ENCODE peak calls at places on chromosomes 4 and X, in eight cellular contexts. J is right atrium auricular region; W is EL; L is HCEC 1CT; I is heart left ventricle; P is effector memory CD4-positive, alpha-beta T cell; X is naive thymus-derived CD8-positive, alpha-beta T cell; G is H4. E is an unnamed sample.

GRCh38 chr4:77566148-77566547 is 39.5 kb upstream of the CXCL13 start:
- DNase-seq in I (no peak), L (no peak), P (no peak), J (no peak), X (no peak), W (no peak), G (no peak), E (no peak)

GRCh38 chr4:76689079-76689817 is 208.7 kb downstream of the SOWAHB start:
- DNase-seq in I (peak), P (no peak), X (no peak), J (no peak), W (peak), L (no peak), G (no peak), E (peak)

GRCh38 chrX:34578237-34578636 is 78.8 kb downstream of the TMEM47 start:
- DNase-seq in P (no peak), X (no peak), G (peak), J (no peak), L (peak), I (no peak), W (peak), E (peak)

GRCh38 chr4:70530997-70531396 is 12.6 kb downstream of the AMTN start:
- DNase-seq in W (no peak), L (no peak), J (no peak), P (no peak), G (no peak), I (no peak), X (no peak), E (no peak)

GRCh38 chrX:57932266-57932665 is 22.0 kb upstream of the ZXDA start:
- DNase-seq in P (no peak), X (no peak), L (no peak), W (no peak), I (no peak), G (no peak), J (no peak), E (no peak)

GRCh38 chr4:88189881-88190585 is 31.6 kb upstream of the ABCG2 start:
- DNase-seq in P (no peak), G (no peak), W (no peak), J (no peak), L (no peak), X (no peak), I (no peak), E (no peak)

GRCh38 chrX:3094261-3094660 is 53.0 kb downstream of the ARSF start:
- DNase-seq in W (no peak), P (no peak), G (no peak), I (no peak), X (no peak), J (no peak), L (no peak), E (no peak)

GRCh38 chr4:22203436-22204011 is 255.0 kb upstream of the KCNIP4 start:
- DNase-seq in J (no peak), P (no peak), L (no peak), G (no peak), X (no peak), W (peak), I (no peak), E (no peak)

GRCh38 chrX:119606508-119607389 is 525 bp upstream of the NKRF start:
- DNase-seq in X (no peak), I (no peak), W (no peak), G (no peak), P (no peak), J (no peak), L (no peak), E (peak)

GRCh38 chrX:47748576-47748975 is 88.1 kb upstream of the ZNF81 start:
- DNase-seq in W (peak), J (no peak), G (no peak), L (peak), I (no peak), X (no peak), P (no peak), E (peak)

GRCh38 chrX:130340271-130340670 is 552 bp downstream of the SLC25A14 start:
- DNase-seq in G (no peak), I (no peak), J (no peak), X (no peak), L (no peak), W (no peak), P (no peak), E (no peak)

GRCh38 chr4:113300384-113301011 is 251.0 kb downstream of the ANK2 start:
- DNase-seq in P (no peak), I (no peak), X (no peak), J (peak), W (peak), L (peak), G (peak), E (peak)

GRCh38 chrX:139267858-139268257 is 262.7 kb upstream of the F9 start:
- DNase-seq in P (no peak), X (no peak), L (no peak), I (no peak), J (no peak), G (no peak), W (no peak), E (no peak)

GRCh38 chr4:151485541-151486131 is 76.7 kb downstream of the FHIP1A start:
- DNase-seq in L (no peak), X (no peak), I (no peak), P (no peak), J (no peak), G (peak), W (peak), E (no peak)

GRCh38 chrX:115642304-115642703 is 81.3 kb downstream of the PLS3 start:
- DNase-seq in W (no peak), P (no peak), G (no peak), I (no peak), J (no peak), L (no peak), X (no peak), E (no peak)

GRCh38 chr4:170089274-170089742 is 448 bp downstream of the AADAT start:
- DNase-seq in J (no peak), W (peak), I (no peak), P (no peak), L (peak), G (peak), X (no peak), E (peak)

GRCh38 chr4:40520533-40520932 is 109.1 kb downstream of the RBM47 start:
- DNase-seq in P (no peak), X (no peak), W (no peak), L (no peak), G (no peak), J (no peak), I (no peak), E (no peak)

GRCh38 chr4:61505773-61506640 is 305.9 kb downstream of the ADGRL3 start:
- DNase-seq in X (no peak), L (no peak), P (no peak), J (no peak), I (no peak), W (no peak), G (no peak), E (no peak)

GRCh38 chrX:18886005-18886343 is 97.9 kb downstream of the PHKA2 start:
- DNase-seq in J (no peak), W (no peak), P (no peak), I (no peak), X (no peak), L (no peak), G (no peak), E (no peak)

GRCh38 chr4:141686146-141686775 is 49.9 kb downstream of the IL15 start:
- DNase-seq in J (no peak), I (no peak), X (no peak), W (peak), P (no peak), L (peak), G (peak), E (no peak)

GRCh38 chr4:124712417-124713212 is at the start of gene ANKRD50:
- DNase-seq in W (peak), I (peak), J (peak), P (peak), X (peak), L (peak), G (peak), E (peak)

GRCh38 chrX:39821709-39822095 is 276.1 kb downstream of the BCOR start:
- DNase-seq in L (no peak), I (no peak), X (no peak), J (no peak), P (no peak), G (no peak), W (no peak), E (peak)

GRCh38 chr4:10458190-10458589 is 964 bp upstream of the ZNF518B start:
- DNase-seq in I (no peak), J (no peak), L (no peak), W (no peak), G (no peak), X (no peak), P (no peak), E (no peak)

GRCh38 chr4:78039678-78040077 is 17.4 kb upstream of the FRAS1 start:
- DNase-seq in J (no peak), P (no peak), L (no peak), G (no peak), W (no peak), X (no peak), I (no peak), E (no peak)

GRCh38 chr4:139229534-139230039 is 50.4 kb downstream of the MGARP start:
- DNase-seq in P (no peak), W (peak), L (peak), I (no peak), J (no peak), X (no peak), G (peak), E (peak)

GRCh38 chrX:71251456-71251973 is 2.4 kb downstream of the ZMYM3 start:
- DNase-seq in J (no peak), G (no peak), W (no peak), X (no peak), L (no peak), P (no peak), I (no peak), E (no peak)

GRCh38 chrX:153597351-153597750 is 1.6 kb downstream of the CCNQ start:
- DNase-seq in I (no peak), X (no peak), J (no peak), G (no peak), W (no peak), L (no peak), P (no peak), E (no peak)

GRCh38 chr4:3440979-3441500 is 728 bp upstream of the HGFAC start:
- DNase-seq in G (no peak), L (no peak), J (no peak), W (peak), P (no peak), X (no peak), I (peak), E (peak)

GRCh38 chr4:32161382-32161781 is 1441.2 kb downstream of the PCDH7 start:
- DNase-seq in P (no peak), L (no peak), J (no peak), I (no peak), W (no peak), G (peak), X (no peak), E (no peak)

GRCh38 chrX:9062621-9063020 is 28.7 kb upstream of the FAM9B start:
- DNase-seq in L (no peak), W (no peak), P (no peak), G (no peak), X (no peak), I (no peak), J (no peak), E (no peak)

GRCh38 chrX:44705817-44706551 is 137.8 kb upstream of the DUSP21 start:
- DNase-seq in J (no peak), G (no peak), W (peak), I (no peak), X (no peak), L (no peak), P (no peak), E (no peak)

GRCh38 chr4:186392017-186392416 is 126.0 kb downstream of the F11 start:
- DNase-seq in J (no peak), G (no peak), P (no peak), W (no peak), X (no peak), I (no peak), L (no peak), E (no peak)

GRCh38 chr4:80101768-80102116 is 28.7 kb upstream of the ANTXR2 start:
- DNase-seq in W (no peak), X (no peak), G (no peak), P (no peak), J (no peak), I (no peak), L (peak), E (no peak)

GRCh38 chr4:53951414-53951813 is 113.0 kb downstream of the CHIC2 start:
- DNase-seq in L (no peak), X (no peak), J (no peak), W (no peak), G (no peak), P (no peak), I (no peak), E (no peak)

GRCh38 chrX:26783512-26784225 is 567.7 kb downstream of the MAGEB5 start:
- DNase-seq in L (no peak), W (no peak), J (no peak), X (no peak), I (no peak), G (peak), P (no peak), E (peak)

GRCh38 chrX:76253432-76253831 is 80.6 kb downstream of the PBDC1 start:
- DNase-seq in P (peak), G (peak), I (no peak), J (no peak), W (peak), L (peak), X (peak), E (peak)

GRCh38 chr4:183333202-183333601 is 11.0 kb upstream of the CLDN24 start:
- DNase-seq in J (no peak), X (no peak), G (no peak), P (no peak), L (no peak), W (no peak), I (no peak), E (no peak)

GRCh38 chr4:69546121-69546520 is 50.4 kb upstream of the UGT2B4 start:
- DNase-seq in W (no peak), L (no peak), J (no peak), I (no peak), G (peak), P (no peak), X (no peak), E (no peak)

GRCh38 chr4:148092316-148093014 is 349.7 kb downstream of the NR3C2 start:
- DNase-seq in W (no peak), P (no peak), J (no peak), G (no peak), L (no peak), X (no peak), I (no peak), E (no peak)

GRCh38 chrX:46978341-46979291 is 66.4 kb downstream of the JADE3 start:
- DNase-seq in G (peak), P (peak), X (peak), J (peak), L (peak), W (peak), I (peak), E (peak)

E was measured in GM03348.